ENCODE peak calls at places on chromosomes 3 and 15, in nine cellular contexts. One of them, this sample, is unnamed.

GRCh38 chr3:109187390-109187789 is 50.9 kb downstream of the C3orf85 start:
- DNase-seq in Caco-2: no peak
- DNase-seq in breast epithelium: no peak
- DNase-seq in activated T-cell treated with anti-CD3 and anti-CD28 coated beads for 1 hour: no peak
- DNase-seq in activated CD4-positive, alpha-beta T cell treated with anti-CD3 and anti-CD28 coated beads for 1 hour: no peak
- DNase-seq in bronchial epithelial cell: no peak
- DNase-seq in NCI-H2081: peak; percentile 59
- DNase-seq in NCI-H1436 treated with DMSO at 0.1 percent for 48 hours: no peak
- DNase-seq in ACHN: no peak
- DNase-seq in this sample: no peak

GRCh38 chr15:46701347-46701746 is 1016.0 kb upstream of the SEMA6D start:
- DNase-seq in Caco-2: no peak
- DNase-seq in breast epithelium: no peak
- DNase-seq in activated T-cell treated with anti-CD3 and anti-CD28 coated beads for 1 hour: no peak
- DNase-seq in activated CD4-positive, alpha-beta T cell treated with anti-CD3 and anti-CD28 coated beads for 1 hour: no peak
- DNase-seq in bronchial epithelial cell: no peak
- DNase-seq in NCI-H2081: no peak
- DNase-seq in NCI-H1436 treated with DMSO at 0.1 percent for 48 hours: no peak
- DNase-seq in ACHN: no peak
- DNase-seq in this sample: no peak

GRCh38 chr15:87744815-87745214 is 511.7 kb downstream of the NTRK3 start:
- DNase-seq in Caco-2: no peak
- DNase-seq in breast epithelium: no peak
- DNase-seq in activated T-cell treated with anti-CD3 and anti-CD28 coated beads for 1 hour: no peak
- DNase-seq in activated CD4-positive, alpha-beta T cell treated with anti-CD3 and anti-CD28 coated beads for 1 hour: no peak
- DNase-seq in bronchial epithelial cell: no peak
- DNase-seq in NCI-H2081: no peak
- DNase-seq in NCI-H1436 treated with DMSO at 0.1 percent for 48 hours: no peak
- DNase-seq in ACHN: no peak
- DNase-seq in this sample: no peak

GRCh38 chr3:107384907-107385306 is 7.7 kb downstream of the CCDC54 start:
- DNase-seq in Caco-2: no peak
- DNase-seq in breast epithelium: no peak
- DNase-seq in activated T-cell treated with anti-CD3 and anti-CD28 coated beads for 1 hour: no peak
- DNase-seq in activated CD4-positive, alpha-beta T cell treated with anti-CD3 and anti-CD28 coated beads for 1 hour: no peak
- DNase-seq in bronchial epithelial cell: no peak
- DNase-seq in NCI-H2081: no peak
- DNase-seq in NCI-H1436 treated with DMSO at 0.1 percent for 48 hours: no peak
- DNase-seq in ACHN: no peak
- DNase-seq in this sample: no peak

GRCh38 chr3:16439163-16439847 is 74.2 kb downstream of the RFTN1 start:
- DNase-seq in Caco-2: no peak
- DNase-seq in breast epithelium: no peak
- DNase-seq in activated T-cell treated with anti-CD3 and anti-CD28 coated beads for 1 hour: no peak
- DNase-seq in activated CD4-positive, alpha-beta T cell treated with anti-CD3 and anti-CD28 coated beads for 1 hour: no peak
- DNase-seq in bronchial epithelial cell: no peak
- DNase-seq in NCI-H2081: no peak
- DNase-seq in NCI-H1436 treated with DMSO at 0.1 percent for 48 hours: no peak
- DNase-seq in ACHN: no peak
- DNase-seq in this sample: no peak

GRCh38 chr15:89400997-89401590 is 66.5 kb upstream of the POLG start:
- DNase-seq in Caco-2: no peak
- DNase-seq in breast epithelium: no peak
- DNase-seq in activated T-cell treated with anti-CD3 and anti-CD28 coated beads for 1 hour: no peak
- DNase-seq in activated CD4-positive, alpha-beta T cell treated with anti-CD3 and anti-CD28 coated beads for 1 hour: no peak
- DNase-seq in bronchial epithelial cell: no peak
- DNase-seq in NCI-H2081: no peak
- DNase-seq in NCI-H1436 treated with DMSO at 0.1 percent for 48 hours: no peak
- DNase-seq in ACHN: no peak
- DNase-seq in this sample: no peak

GRCh38 chr15:57675481-57676181 is 30.9 kb upstream of the POLR2M start:
- DNase-seq in Caco-2: peak; percentile 64
- DNase-seq in breast epithelium: no peak
- DNase-seq in activated T-cell treated with anti-CD3 and anti-CD28 coated beads for 1 hour: no peak
- DNase-seq in activated CD4-positive, alpha-beta T cell treated with anti-CD3 and anti-CD28 coated beads for 1 hour: no peak
- DNase-seq in bronchial epithelial cell: peak; percentile 78
- DNase-seq in NCI-H2081: no peak
- DNase-seq in NCI-H1436 treated with DMSO at 0.1 percent for 48 hours: no peak
- DNase-seq in ACHN: no peak
- DNase-seq in this sample: peak; percentile 50

GRCh38 chr3:21484323-21485154 is 266.5 kb downstream of the ZNF385D start:
- DNase-seq in Caco-2: peak; percentile 43
- DNase-seq in breast epithelium: no peak
- DNase-seq in activated T-cell treated with anti-CD3 and anti-CD28 coated beads for 1 hour: no peak
- DNase-seq in activated CD4-positive, alpha-beta T cell treated with anti-CD3 and anti-CD28 coated beads for 1 hour: no peak
- DNase-seq in bronchial epithelial cell: peak; percentile 62
- DNase-seq in NCI-H2081: peak; percentile 54
- DNase-seq in NCI-H1436 treated with DMSO at 0.1 percent for 48 hours: no peak
- DNase-seq in ACHN: peak; percentile 72
- DNase-seq in this sample: peak; percentile 14

GRCh38 chr3:53846134-53846850 is at the start of the genes CHDH and IL17RB:
- DNase-seq in Caco-2: peak; percentile 86
- DNase-seq in breast epithelium: peak; percentile 87
- DNase-seq in activated T-cell treated with anti-CD3 and anti-CD28 coated beads for 1 hour: no peak
- DNase-seq in activated CD4-positive, alpha-beta T cell treated with anti-CD3 and anti-CD28 coated beads for 1 hour: no peak
- DNase-seq in bronchial epithelial cell: no peak
- DNase-seq in NCI-H2081: peak; percentile 38
- DNase-seq in NCI-H1436 treated with DMSO at 0.1 percent for 48 hours: no peak
- DNase-seq in ACHN: peak; percentile 51
- DNase-seq in this sample: no peak

GRCh38 chr3:149727676-149728075 is 24.6 kb downstream of the COMMD2 start:
- DNase-seq in Caco-2: no peak
- DNase-seq in breast epithelium: no peak
- DNase-seq in activated T-cell treated with anti-CD3 and anti-CD28 coated beads for 1 hour: no peak
- DNase-seq in activated CD4-positive, alpha-beta T cell treated with anti-CD3 and anti-CD28 coated beads for 1 hour: no peak
- DNase-seq in bronchial epithelial cell: no peak
- DNase-seq in NCI-H2081: no peak
- DNase-seq in NCI-H1436 treated with DMSO at 0.1 percent for 48 hours: no peak
- DNase-seq in ACHN: no peak
- DNase-seq in this sample: no peak